ENCODE peak calls at places on chromosomes 12 and 14, in five cellular contexts. One of them, this sample, is unnamed.

GRCh38 chr12:66011731-66012130 is 118.8 kb downstream of the LLPH start:
- DNase-seq in foreskin fibroblast: peak
- DNase-seq in AG04449: no peak
- DNase-seq in HL-60: no peak
- DNase-seq in NCI-H748 treated with DMSO at 0.1 percent for 48 hours: no peak
- DNase-seq in this sample: no peak

GRCh38 chr12:62653740-62654139 is 187.1 kb downstream of the MON2 start:
- DNase-seq in HL-60: no peak
- DNase-seq in foreskin fibroblast: no peak
- DNase-seq in NCI-H748 treated with DMSO at 0.1 percent for 48 hours: no peak
- DNase-seq in AG04449: no peak
- DNase-seq in this sample: no peak

GRCh38 chr14:53982546-53982945 is 25.9 kb upstream of the BMP4 start:
- DNase-seq in NCI-H748 treated with DMSO at 0.1 percent for 48 hours: no peak
- DNase-seq in foreskin fibroblast: no peak
- DNase-seq in HL-60: no peak
- DNase-seq in AG04449: no peak
- DNase-seq in this sample: no peak

GRCh38 chr12:19423531-19423930 is 15.8 kb upstream of the AEBP2 start:
- DNase-seq in AG04449: no peak
- DNase-seq in foreskin fibroblast: no peak
- DNase-seq in NCI-H748 treated with DMSO at 0.1 percent for 48 hours: no peak
- DNase-seq in HL-60: no peak
- DNase-seq in this sample: no peak

GRCh38 chr12:40093512-40093911 is 12.4 kb downstream of the SLC2A13 start:
- DNase-seq in AG04449: no peak
- DNase-seq in HL-60: no peak
- DNase-seq in foreskin fibroblast: no peak
- DNase-seq in NCI-H748 treated with DMSO at 0.1 percent for 48 hours: no peak
- DNase-seq in this sample: no peak

GRCh38 chr14:79473676-79474075 is 737.6 kb downstream of the DIO2 start:
- DNase-seq in HL-60: no peak
- DNase-seq in NCI-H748 treated with DMSO at 0.1 percent for 48 hours: no peak
- DNase-seq in foreskin fibroblast: no peak
- DNase-seq in AG04449: no peak
- DNase-seq in this sample: no peak

GRCh38 chr12:116599285-116600122 is 40.3 kb downstream of the MAP1LC3B2 start:
- DNase-seq in NCI-H748 treated with DMSO at 0.1 percent for 48 hours: no peak
- DNase-seq in AG04449: no peak
- DNase-seq in foreskin fibroblast: peak
- DNase-seq in HL-60: peak
- DNase-seq in this sample: no peak

GRCh38 chr12:118327381-118327780 is 45.3 kb downstream of the TAOK3 start:
- DNase-seq in NCI-H748 treated with DMSO at 0.1 percent for 48 hours: no peak
- DNase-seq in AG04449: no peak
- DNase-seq in HL-60: no peak
- DNase-seq in foreskin fibroblast: no peak
- DNase-seq in this sample: no peak

GRCh38 chr14:79583738-79584405 is 627.4 kb downstream of the DIO2 start:
- DNase-seq in NCI-H748 treated with DMSO at 0.1 percent for 48 hours: no peak
- DNase-seq in HL-60: no peak
- DNase-seq in AG04449: no peak
- DNase-seq in foreskin fibroblast: peak
- DNase-seq in this sample: no peak

GRCh38 chr12:80412343-80412953 is 31.6 kb upstream of the PTPRQ start:
- DNase-seq in AG04449: no peak
- DNase-seq in HL-60: peak
- DNase-seq in foreskin fibroblast: peak
- DNase-seq in NCI-H748 treated with DMSO at 0.1 percent for 48 hours: peak
- DNase-seq in this sample: no peak

GRCh38 chr14:102187044-102187443 is 47.3 kb downstream of the WDR20 start:
- DNase-seq in AG04449: peak
- DNase-seq in HL-60: no peak
- DNase-seq in foreskin fibroblast: peak
- DNase-seq in NCI-H748 treated with DMSO at 0.1 percent for 48 hours: no peak
- DNase-seq in this sample: no peak

GRCh38 chr12:20142295-20142694 is 226.0 kb upstream of the PDE3A start:
- DNase-seq in HL-60: no peak
- DNase-seq in foreskin fibroblast: no peak
- DNase-seq in NCI-H748 treated with DMSO at 0.1 percent for 48 hours: no peak
- DNase-seq in AG04449: no peak
- DNase-seq in this sample: no peak

GRCh38 chr12:122028601-122029560 is 7.2 kb downstream of the BCL7A start:
- DNase-seq in NCI-H748 treated with DMSO at 0.1 percent for 48 hours: no peak
- DNase-seq in AG04449: no peak
- DNase-seq in foreskin fibroblast: no peak
- DNase-seq in HL-60: no peak
- DNase-seq in this sample: no peak

GRCh38 chr12:92075425-92075891 is 70.2 kb downstream of the BTG1 start:
- DNase-seq in NCI-H748 treated with DMSO at 0.1 percent for 48 hours: no peak
- DNase-seq in HL-60: no peak
- DNase-seq in AG04449: peak
- DNase-seq in foreskin fibroblast: peak
- DNase-seq in this sample: no peak

GRCh38 chr12:64682572-64683277 is 72.4 kb downstream of the RASSF3 start:
- DNase-seq in foreskin fibroblast: peak
- DNase-seq in NCI-H748 treated with DMSO at 0.1 percent for 48 hours: peak
- DNase-seq in HL-60: no peak
- DNase-seq in AG04449: no peak
- DNase-seq in this sample: no peak

GRCh38 chr12:55736076-55736475 is 6.8 kb upstream of the GDF11 start:
- DNase-seq in AG04449: no peak
- DNase-seq in foreskin fibroblast: no peak
- DNase-seq in HL-60: no peak
- DNase-seq in NCI-H748 treated with DMSO at 0.1 percent for 48 hours: no peak
- DNase-seq in this sample: no peak

GRCh38 chr14:29654910-29655590 is 272.6 kb downstream of the PRKD1 start:
- DNase-seq in NCI-H748 treated with DMSO at 0.1 percent for 48 hours: no peak
- DNase-seq in AG04449: no peak
- DNase-seq in HL-60: no peak
- DNase-seq in foreskin fibroblast: peak
- DNase-seq in this sample: no peak

GRCh38 chr14:74733241-74733640 is 20.3 kb downstream of the FCF1 start:
- DNase-seq in HL-60: no peak
- DNase-seq in AG04449: no peak
- DNase-seq in NCI-H748 treated with DMSO at 0.1 percent for 48 hours: no peak
- DNase-seq in foreskin fibroblast: no peak
- DNase-seq in this sample: no peak

GRCh38 chr12:20474443-20474842 is 106.1 kb downstream of the PDE3A start:
- DNase-seq in foreskin fibroblast: no peak
- DNase-seq in HL-60: no peak
- DNase-seq in AG04449: no peak
- DNase-seq in NCI-H748 treated with DMSO at 0.1 percent for 48 hours: no peak
- DNase-seq in this sample: no peak

GRCh38 chr14:101167428-101167827 is 263.9 kb upstream of the RTL1 start:
- DNase-seq in HL-60: no peak
- DNase-seq in AG04449: no peak
- DNase-seq in foreskin fibroblast: no peak
- DNase-seq in NCI-H748 treated with DMSO at 0.1 percent for 48 hours: no peak
- DNase-seq in this sample: no peak

GRCh38 chr14:80608563-80608962 is 333.0 kb downstream of the CEP128 start:
- DNase-seq in foreskin fibroblast: no peak
- DNase-seq in HL-60: no peak
- DNase-seq in NCI-H748 treated with DMSO at 0.1 percent for 48 hours: no peak
- DNase-seq in AG04449: no peak
- DNase-seq in this sample: no peak

GRCh38 chr12:48023386-48023785 is 19.1 kb upstream of the COL2A1 start:
- DNase-seq in AG04449: no peak
- DNase-seq in foreskin fibroblast: no peak
- DNase-seq in NCI-H748 treated with DMSO at 0.1 percent for 48 hours: no peak
- DNase-seq in HL-60: no peak
- DNase-seq in this sample: no peak

GRCh38 chr14:83779266-83779665 is 1750.7 kb upstream of the FLRT2 start:
- DNase-seq in HL-60: no peak
- DNase-seq in foreskin fibroblast: peak
- DNase-seq in NCI-H748 treated with DMSO at 0.1 percent for 48 hours: no peak
- DNase-seq in AG04449: peak
- DNase-seq in this sample: no peak

GRCh38 chr12:10182662-10183061 is 3.8 kb downstream of the TMEM52B start:
- DNase-seq in AG04449: peak
- DNase-seq in foreskin fibroblast: peak
- DNase-seq in NCI-H748 treated with DMSO at 0.1 percent for 48 hours: no peak
- DNase-seq in HL-60: peak
- DNase-seq in this sample: no peak

GRCh38 chr14:78164226-78164853 is 5.8 kb upstream of the NRXN3 start:
- DNase-seq in NCI-H748 treated with DMSO at 0.1 percent for 48 hours: peak
- DNase-seq in HL-60: peak
- DNase-seq in AG04449: no peak
- DNase-seq in foreskin fibroblast: no peak
- DNase-seq in this sample: no peak

GRCh38 chr12:63440063-63440462 is 228.2 kb downstream of the DPY19L2 start:
- DNase-seq in HL-60: no peak
- DNase-seq in AG04449: no peak
- DNase-seq in foreskin fibroblast: no peak
- DNase-seq in NCI-H748 treated with DMSO at 0.1 percent for 48 hours: peak
- DNase-seq in this sample: no peak

GRCh38 chr12:100024974-100025555 is 40.3 kb upstream of the ANKS1B start:
- DNase-seq in foreskin fibroblast: peak
- DNase-seq in HL-60: no peak
- DNase-seq in AG04449: no peak
- DNase-seq in NCI-H748 treated with DMSO at 0.1 percent for 48 hours: no peak
- DNase-seq in this sample: no peak

GRCh38 chr12:63889721-63890509 is 45.4 kb downstream of the SRGAP1 start:
- DNase-seq in AG04449: no peak
- DNase-seq in foreskin fibroblast: no peak
- DNase-seq in NCI-H748 treated with DMSO at 0.1 percent for 48 hours: no peak
- DNase-seq in HL-60: no peak
- DNase-seq in this sample: no peak